ENCODE peak calls at places on chromosome 14, in eight cellular contexts. One of them, this sample, is unnamed.
A peak's percentile ranks its signal among the peaks of the same experiment; 100 is the strongest.

GRCh38 chr14:21093769-21094681 is 4.4 kb downstream of the ZNF219 start:
- DNase-seq in neural progenitor cell: peak; percentile 98
- DNase-seq in cardiac fibroblast: no peak
- DNase-seq in COLO829: peak; percentile 79
- DNase-seq in HFFc6: no peak
- DNase-seq in iris pigment epithelial cell: no peak
- DNase-seq in NCI-H1694 treated with DMSO at 0.1 percent for 48 hours: peak; percentile 83
- DNase-seq in EH: no peak
- DNase-seq in this sample: no peak

GRCh38 chr14:80100681-80101080 is 110.6 kb downstream of the DIO2 start:
- DNase-seq in neural progenitor cell: no peak
- DNase-seq in cardiac fibroblast: no peak
- DNase-seq in COLO829: no peak
- DNase-seq in HFFc6: no peak
- DNase-seq in iris pigment epithelial cell: no peak
- DNase-seq in NCI-H1694 treated with DMSO at 0.1 percent for 48 hours: no peak
- DNase-seq in EH: no peak
- DNase-seq in this sample: no peak

GRCh38 chr14:78141590-78141989 is 28.6 kb upstream of the NRXN3 start:
- DNase-seq in neural progenitor cell: no peak
- DNase-seq in cardiac fibroblast: no peak
- DNase-seq in COLO829: no peak
- DNase-seq in HFFc6: no peak
- DNase-seq in iris pigment epithelial cell: no peak
- DNase-seq in NCI-H1694 treated with DMSO at 0.1 percent for 48 hours: no peak
- DNase-seq in EH: no peak
- DNase-seq in this sample: no peak

GRCh38 chr14:37901978-37902377 is 305.7 kb upstream of the SSTR1 start:
- DNase-seq in neural progenitor cell: no peak
- DNase-seq in cardiac fibroblast: peak; percentile 11
- DNase-seq in COLO829: no peak
- DNase-seq in HFFc6: peak; percentile 83
- DNase-seq in iris pigment epithelial cell: peak; percentile 14
- DNase-seq in NCI-H1694 treated with DMSO at 0.1 percent for 48 hours: no peak
- DNase-seq in EH: peak; percentile 89
- DNase-seq in this sample: no peak

GRCh38 chr14:101361451-101362433 is 199.6 kb upstream of the DIO3 start:
- DNase-seq in neural progenitor cell: no peak
- DNase-seq in cardiac fibroblast: no peak
- DNase-seq in COLO829: no peak
- DNase-seq in HFFc6: no peak
- DNase-seq in iris pigment epithelial cell: no peak
- DNase-seq in NCI-H1694 treated with DMSO at 0.1 percent for 48 hours: no peak
- DNase-seq in EH: no peak
- DNase-seq in this sample: no peak

GRCh38 chr14:37417151-37417550 is 177.9 kb downstream of the FOXA1 start:
- DNase-seq in neural progenitor cell: no peak
- DNase-seq in cardiac fibroblast: no peak
- DNase-seq in COLO829: no peak
- DNase-seq in HFFc6: no peak
- DNase-seq in iris pigment epithelial cell: no peak
- DNase-seq in NCI-H1694 treated with DMSO at 0.1 percent for 48 hours: no peak
- DNase-seq in EH: no peak
- DNase-seq in this sample: no peak

GRCh38 chr14:76863724-76864407 is 37.7 kb downstream of the LRRC74A start:
- DNase-seq in neural progenitor cell: no peak
- DNase-seq in cardiac fibroblast: peak; percentile 51
- DNase-seq in COLO829: peak; percentile 51
- DNase-seq in HFFc6: no peak
- DNase-seq in iris pigment epithelial cell: peak; percentile 9
- DNase-seq in NCI-H1694 treated with DMSO at 0.1 percent for 48 hours: no peak
- DNase-seq in EH: peak; percentile 14
- DNase-seq in this sample: no peak

GRCh38 chr14:104364830-104365229 is 214.7 kb upstream of the C14orf180 start:
- DNase-seq in neural progenitor cell: no peak
- DNase-seq in cardiac fibroblast: no peak
- DNase-seq in COLO829: no peak
- DNase-seq in HFFc6: no peak
- DNase-seq in iris pigment epithelial cell: no peak
- DNase-seq in NCI-H1694 treated with DMSO at 0.1 percent for 48 hours: peak; percentile 98
- DNase-seq in EH: no peak
- DNase-seq in this sample: no peak

GRCh38 chr14:22315336-22315735 is 273.7 kb downstream of the DAD1 start:
- DNase-seq in neural progenitor cell: no peak
- DNase-seq in cardiac fibroblast: no peak
- DNase-seq in COLO829: no peak
- DNase-seq in HFFc6: no peak
- DNase-seq in iris pigment epithelial cell: no peak
- DNase-seq in NCI-H1694 treated with DMSO at 0.1 percent for 48 hours: no peak
- DNase-seq in EH: no peak
- DNase-seq in this sample: no peak

GRCh38 chr14:68589447-68590232 is 203.2 kb downstream of the ZFP36L1 start:
- DNase-seq in neural progenitor cell: no peak
- DNase-seq in cardiac fibroblast: peak; percentile 97
- DNase-seq in COLO829: no peak
- DNase-seq in HFFc6: no peak
- DNase-seq in iris pigment epithelial cell: peak; percentile 55
- DNase-seq in NCI-H1694 treated with DMSO at 0.1 percent for 48 hours: no peak
- DNase-seq in EH: peak; percentile 85
- DNase-seq in this sample: no peak

GRCh38 chr14:22887260-22887989 is 4.4 kb downstream of the REM2 start:
- DNase-seq in neural progenitor cell: peak; percentile 89
- DNase-seq in cardiac fibroblast: peak; percentile 88
- DNase-seq in COLO829: peak; percentile 21
- DNase-seq in HFFc6: peak; percentile 69
- DNase-seq in iris pigment epithelial cell: peak; percentile 76
- DNase-seq in NCI-H1694 treated with DMSO at 0.1 percent for 48 hours: no peak
- DNase-seq in EH: peak; percentile 91
- DNase-seq in this sample: peak; percentile 62

GRCh38 chr14:20723458-20723857 is 22.2 kb upstream of the EDDM3A start:
- DNase-seq in neural progenitor cell: no peak
- DNase-seq in cardiac fibroblast: no peak
- DNase-seq in COLO829: no peak
- DNase-seq in HFFc6: no peak
- DNase-seq in iris pigment epithelial cell: no peak
- DNase-seq in NCI-H1694 treated with DMSO at 0.1 percent for 48 hours: no peak
- DNase-seq in EH: no peak
- DNase-seq in this sample: no peak

GRCh38 chr14:51828017-51828797 is 32.2 kb upstream of the GNG2 start:
- DNase-seq in neural progenitor cell: peak; percentile 25
- DNase-seq in cardiac fibroblast: no peak
- DNase-seq in COLO829: peak; percentile 79
- DNase-seq in HFFc6: peak; percentile 72
- DNase-seq in iris pigment epithelial cell: peak; percentile 67
- DNase-seq in NCI-H1694 treated with DMSO at 0.1 percent for 48 hours: no peak
- DNase-seq in EH: peak; percentile 83
- DNase-seq in this sample: peak; percentile 67

GRCh38 chr14:49679271-49679670 is 8.7 kb downstream of the POLE2 start:
- DNase-seq in neural progenitor cell: no peak
- DNase-seq in cardiac fibroblast: no peak
- DNase-seq in COLO829: peak; percentile 40
- DNase-seq in HFFc6: peak; percentile 38
- DNase-seq in iris pigment epithelial cell: peak; percentile 35
- DNase-seq in NCI-H1694 treated with DMSO at 0.1 percent for 48 hours: no peak
- DNase-seq in EH: peak; percentile 38
- DNase-seq in this sample: no peak

GRCh38 chr14:95044463-95045254 is 112.7 kb downstream of the DICER1 start:
- DNase-seq in neural progenitor cell: no peak
- DNase-seq in cardiac fibroblast: no peak
- DNase-seq in COLO829: no peak
- DNase-seq in HFFc6: no peak
- DNase-seq in iris pigment epithelial cell: no peak
- DNase-seq in NCI-H1694 treated with DMSO at 0.1 percent for 48 hours: no peak
- DNase-seq in EH: no peak
- DNase-seq in this sample: no peak

This sample was measured in brain microvascular endothelial cell.